ENCODE peak calls at places on chromosomes 2 and 18, in five cellular contexts. N is breast epithelium, Z is K562, D is prostate gland, G is GM23338. B is an unnamed sample.

GRCh38 chr2:28390241-28390856 is 2.3 kb upstream of the FOSL2 start:
- DNase-seq in G (peak; percentile 77), D (peak; percentile 93), N (peak; percentile 92), Z (peak; percentile 74), B (peak; percentile 94)

GRCh38 chr2:20205069-20205468 is 19.9 kb downstream of the SDC1 start:
- DNase-seq in Z (no peak), G (no peak), D (no peak), N (no peak), B (no peak)

GRCh38 chr2:173030541-173031485 is 44.8 kb upstream of the MAP3K20 start:
- DNase-seq in G (no peak), N (peak; percentile 52), Z (no peak), D (no peak), B (no peak)

GRCh38 chr2:202529389-202529788 is 105.4 kb upstream of the FAM117B start:
- DNase-seq in D (no peak), N (no peak), Z (no peak), G (no peak), B (no peak)

GRCh38 chr18:23067236-23067635 is 68.0 kb upstream of the CABLES1 start:
- DNase-seq in N (no peak), Z (no peak), D (no peak), G (no peak), B (no peak)

GRCh38 chr18:70431203-70431624 is 142.4 kb downstream of the SOCS6 start:
- DNase-seq in Z (no peak), N (no peak), G (no peak), D (no peak), B (no peak)

GRCh38 chr18:78582131-78582789 is 397.4 kb upstream of the SALL3 start:
- DNase-seq in G (no peak), N (no peak), D (no peak), Z (no peak), B (no peak)

GRCh38 chr2:54593249-54593648 is 130.2 kb upstream of the EML6 start:
- DNase-seq in G (no peak), N (no peak), Z (no peak), D (no peak), B (no peak)

GRCh38 chr2:144452169-144453038 is 67.5 kb downstream of the ZEB2 start:
- DNase-seq in N (no peak), G (peak; percentile 79), Z (peak; percentile 49), D (no peak), B (no peak)

GRCh38 chr2:64937341-64938230 is 51.6 kb upstream of the SLC1A4 start:
- DNase-seq in Z (no peak), G (no peak), N (no peak), D (no peak), B (peak; percentile 91)

GRCh38 chr2:74457129-74457548 is 1.1 kb upstream of the WBP1 start:
- DNase-seq in G (no peak), N (no peak), D (no peak), Z (no peak), B (no peak)

GRCh38 chr2:195813401-195813800 is 156.4 kb downstream of the SLC39A10 start:
- DNase-seq in Z (no peak), D (no peak), G (no peak), N (no peak), B (no peak)

GRCh38 chr2:99974966-99975365 is 167.4 kb downstream of the AFF3 start:
- DNase-seq in G (no peak), N (no peak), D (no peak), Z (no peak), B (no peak)

GRCh38 chr2:234708091-234708683 is 211.3 kb upstream of the ARL4C start:
- DNase-seq in Z (no peak), D (no peak), G (peak; percentile 58), N (no peak), B (no peak)

GRCh38 chr2:217920879-217921603 is 81.8 kb downstream of the TNS1 start:
- DNase-seq in N (peak; percentile 85), Z (no peak), G (peak; percentile 64), D (no peak), B (no peak)

GRCh38 chr2:152825834-152826233 is 107.4 kb downstream of the ARL6IP6 start:
- DNase-seq in G (no peak), Z (no peak), D (no peak), N (no peak), B (no peak)

GRCh38 chr18:36397033-36397432 is 99.5 kb downstream of the FHOD3 start:
- DNase-seq in Z (no peak), G (no peak), N (no peak), D (no peak), B (no peak)

GRCh38 chr2:124810132-124810531 is 785.0 kb downstream of the CNTNAP5 start:
- DNase-seq in Z (no peak), N (no peak), D (no peak), G (peak; percentile 68), B (no peak)

GRCh38 chr18:46877329-46877987 is 39.8 kb downstream of the PIAS2 start:
- DNase-seq in Z (no peak), G (no peak), D (peak; percentile 40), N (no peak), B (no peak)

GRCh38 chr2:106990307-106990706 is 104.3 kb upstream of the ST6GAL2 start:
- DNase-seq in D (no peak), N (no peak), Z (no peak), G (no peak), B (no peak)

GRCh38 chr2:128693630-128694029 is 375.0 kb upstream of the HS6ST1 start:
- DNase-seq in G (no peak), D (no peak), Z (no peak), N (no peak), B (no peak)

GRCh38 chr2:10222-10875 is 36.0 kb downstream of the FAM110C start:
- DNase-seq in D (no peak), G (no peak), N (no peak), Z (no peak), B (peak; percentile 86)

GRCh38 chr2:43293744-43294695 is 67.6 kb upstream of the ZFP36L2 start:
- DNase-seq in D (peak; percentile 76), G (no peak), Z (peak; percentile 67), N (peak; percentile 47), B (no peak)

GRCh38 chr18:494602-494983 is 5.9 kb downstream of the COLEC12 start:
- DNase-seq in N (no peak), D (no peak), Z (no peak), G (no peak), B (no peak)

GRCh38 chr2:55130849-55131248 is 80.6 kb upstream of the RTN4 start:
- DNase-seq in N (no peak), D (no peak), Z (no peak), G (no peak), B (no peak)

GRCh38 chr2:172427990-172428840 is 829 bp downstream of the ITGA6 start:
- DNase-seq in G (peak; percentile 82), D (peak; percentile 56), Z (peak; percentile 46), N (no peak), B (peak; percentile 88)

GRCh38 chr18:44265437-44265836 is 415.3 kb upstream of the SETBP1 start:
- DNase-seq in Z (no peak), N (no peak), D (no peak), G (no peak), B (no peak)

GRCh38 chr2:171469176-171469575 is 35.1 kb downstream of the DCAF17 start:
- DNase-seq in Z (no peak), D (no peak), G (no peak), N (no peak), B (no peak)

GRCh38 chr2:67318966-67319590 is 78.1 kb upstream of the ETAA1 start:
- DNase-seq in G (no peak), N (no peak), D (no peak), Z (no peak), B (no peak)

GRCh38 chr2:13135856-13136255 is 419.1 kb downstream of the TRIB2 start:
- DNase-seq in G (no peak), Z (no peak), N (no peak), D (no peak), B (no peak)

GRCh38 chr2:32128636-32129035 is 37.0 kb upstream of the SLC30A6 start:
- DNase-seq in G (no peak), N (no peak), Z (no peak), D (no peak), B (no peak)

GRCh38 chr2:103868394-103868793 is 985.5 kb upstream of the POU3F3 start:
- DNase-seq in G (no peak), D (no peak), Z (no peak), N (no peak), B (no peak)

GRCh38 chr18:45652703-45653490 is 37.6 kb downstream of the SLC14A2 start:
- DNase-seq in N (no peak), Z (no peak), G (no peak), D (no peak), B (no peak)

GRCh38 chr2:141411419-141411818 is 719.4 kb downstream of the LRP1B start:
- DNase-seq in Z (no peak), G (no peak), D (no peak), N (no peak), B (no peak)

GRCh38 chr2:141423212-141423611 is 707.6 kb downstream of the LRP1B start:
- DNase-seq in D (no peak), G (no peak), Z (no peak), N (no peak), B (no peak)

GRCh38 chr2:141417246-141417797 is 713.5 kb downstream of the LRP1B start:
- DNase-seq in G (no peak), D (no peak), N (no peak), Z (no peak), B (no peak)
- H3K4me3 ChIP-seq in G (no peak overlapping the region), D (no peak overlapping the region), N (no peak overlapping the region), Z (no peak overlapping the region), B (no peak overlapping the region)

DNA sequence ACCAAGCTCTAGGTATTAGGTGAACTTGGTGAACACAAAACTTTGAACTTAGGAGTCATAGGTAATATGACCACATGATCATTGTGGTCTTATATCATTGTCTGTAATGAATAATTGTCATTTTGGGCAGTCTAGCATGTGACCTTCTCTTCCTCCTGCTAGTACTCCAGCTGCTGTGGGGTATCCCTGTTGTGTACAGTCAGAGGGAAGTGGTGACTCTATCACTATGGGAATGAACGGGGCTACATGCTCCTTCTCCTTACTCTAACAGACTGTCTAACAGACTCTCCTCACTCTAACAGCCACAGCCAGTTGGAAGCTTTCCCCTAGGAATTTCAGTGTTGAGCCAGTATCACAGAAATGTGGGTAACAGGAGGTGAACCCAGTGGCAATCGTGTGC is 68.2 kb upstream of the NEDD4L start:
- DNase-seq in D (no peak), N (no peak), Z (no peak), G (no peak), B (no peak)
- H3K36me3 ChIP-seq in D (no peaks in the 10 kb centered on the region), N (no peaks in the 10 kb centered on the region), Z (no peaks in the 10 kb centered on the region), G (no peaks in the 10 kb centered on the region), B (no peaks in the 10 kb centered on the region)

GRCh38 chr2:148048475-148049221 is 27.8 kb downstream of the MBD5 start:
- DNase-seq in N (no peak), Z (no peak), D (no peak), G (no peak), B (no peak)
- TF ChIP-seq POLR2AphosphoS5 in N (no peak), Z (no peak), D (no peak), G (no peak), B (no peak)

DNA sequence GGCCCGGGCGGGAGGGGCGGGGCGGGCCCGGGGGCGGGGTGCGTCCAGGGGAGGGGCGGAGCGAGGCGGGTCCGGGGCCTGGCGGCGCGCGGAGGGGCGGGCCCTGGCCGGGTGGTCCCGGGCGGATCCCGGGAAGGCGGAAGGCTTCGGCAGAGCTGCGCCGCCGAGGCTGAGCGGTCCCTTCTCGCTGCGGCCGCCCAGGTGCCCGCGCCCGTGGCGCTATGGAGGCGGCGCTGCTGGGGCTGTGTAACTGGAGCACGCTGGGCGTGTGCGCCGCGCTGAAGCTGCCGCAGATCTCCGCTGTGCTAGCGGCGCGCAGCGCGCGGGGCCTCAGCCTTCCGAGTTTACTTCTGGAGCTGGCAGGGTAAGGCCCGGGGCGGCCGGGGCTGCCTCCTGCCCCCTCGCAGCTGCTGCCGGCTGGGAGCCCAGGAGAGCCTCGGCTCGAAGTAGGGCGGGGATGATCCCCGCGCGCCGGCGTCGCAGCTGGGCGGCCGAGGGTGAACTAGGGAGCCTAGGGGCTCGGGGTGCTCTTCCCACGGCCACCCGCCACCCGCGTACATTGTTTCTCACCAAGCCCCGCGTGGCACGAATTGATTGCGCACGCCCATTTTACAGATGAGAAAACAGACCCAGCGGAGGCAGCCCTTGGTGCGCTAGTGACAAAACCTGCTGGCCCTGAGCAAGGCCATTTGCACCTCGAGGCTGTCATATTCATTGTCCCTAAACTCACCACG is at the start of gene SLC66A3:
- DNase-seq in G (peak; percentile 88), D (no peak), Z (no peak), N (no peak), B (peak; percentile 97)
- H3K4me3 ChIP-seq in G (peak within 1 kb of the TSS; percentile 72), D (peak within 1 kb of the TSS; percentile 59), Z (peak within 1 kb of the TSS; percentile 71), N (peak within 1 kb of the TSS; percentile 75), B (peak within 1 kb of the TSS; percentile 74)